ENCODE peak calls at places on chromosomes 1 and 21, in six cellular contexts. One of them, this sample, is unnamed.

GRCh38 chr1:35691080-35691479 is 27.6 kb downstream of the C1orf216 start:
- DNase-seq in GM12878: no peak
- DNase-seq in H1: no peak
- DNase-seq in GM12892: no peak
- DNase-seq in K562: no peak
- DNase-seq in HepG2: no peak
- DNase-seq in this sample: no peak

GRCh38 chr1:54806931-54807611 is 5.9 kb upstream of the TTC22 start:
- DNase-seq in HepG2: no peak
- DNase-seq in GM12892: no peak
- DNase-seq in H1: peak
- DNase-seq in GM12878: no peak
- DNase-seq in K562: no peak
- DNase-seq in this sample: no peak

GRCh38 chr1:241688940-241689368 is 36.9 kb downstream of the WDR64 start:
- DNase-seq in GM12892: no peak
- DNase-seq in GM12878: no peak
- DNase-seq in K562: peak
- DNase-seq in HepG2: no peak
- DNase-seq in H1: no peak
- DNase-seq in this sample: no peak

GRCh38 chr1:198605426-198605825 is 33.4 kb upstream of the PTPRC start:
- DNase-seq in GM12892: no peak
- DNase-seq in H1: no peak
- DNase-seq in HepG2: no peak
- DNase-seq in GM12878: no peak
- DNase-seq in K562: no peak
- DNase-seq in this sample: no peak

GRCh38 chr1:92797961-92798360 is 13.1 kb upstream of the EVI5 start:
- DNase-seq in HepG2: no peak
- DNase-seq in H1: no peak
- DNase-seq in GM12892: no peak
- DNase-seq in K562: no peak
- DNase-seq in GM12878: no peak
- DNase-seq in this sample: no peak

GRCh38 chr1:112444269-112444668 is 48.3 kb downstream of the CTTNBP2NL start:
- DNase-seq in K562: no peak
- DNase-seq in GM12878: no peak
- DNase-seq in GM12892: no peak
- DNase-seq in HepG2: no peak
- DNase-seq in H1: no peak
- DNase-seq in this sample: no peak

GRCh38 chr1:16612332-16613172 is 812 bp downstream of the NBPF1 start:
- DNase-seq in GM12878: no peak
- DNase-seq in K562: peak
- DNase-seq in H1: peak
- DNase-seq in HepG2: peak
- DNase-seq in GM12892: no peak
- DNase-seq in this sample: no peak

GRCh38 chr21:16534408-16535099 is 804.8 kb downstream of the USP25 start:
- DNase-seq in H1: no peak
- DNase-seq in GM12878: no peak
- DNase-seq in GM12892: no peak
- DNase-seq in HepG2: no peak
- DNase-seq in K562: no peak
- DNase-seq in this sample: no peak

GRCh38 chr1:1358433-1359201 is at the start of gene MXRA8:
- DNase-seq in GM12892: no peak
- DNase-seq in H1: peak
- DNase-seq in K562: peak
- DNase-seq in GM12878: no peak
- DNase-seq in HepG2: peak
- DNase-seq in this sample: no peak

GRCh38 chr1:26259578-26259977 is 20.3 kb upstream of the SH3BGRL3 start:
- DNase-seq in GM12892: no peak
- DNase-seq in K562: no peak
- DNase-seq in GM12878: no peak
- DNase-seq in H1: no peak
- DNase-seq in HepG2: no peak
- DNase-seq in this sample: no peak

GRCh38 chr1:17826165-17826488 is 71.0 kb downstream of the ACTL8 start:
- DNase-seq in K562: peak
- DNase-seq in GM12892: peak
- DNase-seq in H1: peak
- DNase-seq in HepG2: peak
- DNase-seq in GM12878: no peak
- DNase-seq in this sample: peak

GRCh38 chr1:157369808-157370521 is 182.3 kb downstream of the FCRL5 start:
- DNase-seq in H1: peak
- DNase-seq in HepG2: peak
- DNase-seq in K562: peak
- DNase-seq in GM12878: peak
- DNase-seq in GM12892: no peak
- DNase-seq in this sample: peak

GRCh38 chr1:230972855-230973271 is 5.8 kb downstream of the TTC13 start:
- DNase-seq in HepG2: peak
- DNase-seq in H1: no peak
- DNase-seq in GM12892: no peak
- DNase-seq in GM12878: peak
- DNase-seq in K562: no peak
- DNase-seq in this sample: peak

GRCh38 chr1:102085896-102086295 is 89.2 kb upstream of the OLFM3 start:
- DNase-seq in K562: no peak
- DNase-seq in HepG2: no peak
- DNase-seq in H1: no peak
- DNase-seq in GM12878: no peak
- DNase-seq in GM12892: no peak
- DNase-seq in this sample: no peak
- TF ChIP-seq TAF1 in K562: no peak
- TF ChIP-seq TAF1 in HepG2: no peak
- TF ChIP-seq TAF1 in H1: no peak
- TF ChIP-seq TAF1 in GM12878: no peak
- TF ChIP-seq TAF1 in GM12892: no peak
- TF ChIP-seq TAF1 in this sample: no peak

GRCh38 chr1:98048234-98048633 is 127.4 kb upstream of the DPYD start:
- DNase-seq in GM12892: no peak
- DNase-seq in GM12878: no peak
- DNase-seq in HepG2: peak
- DNase-seq in H1: peak
- DNase-seq in K562: peak
- DNase-seq in this sample: no peak

GRCh38 chr1:98044766-98045165 is 123.9 kb upstream of the DPYD start:
- DNase-seq in H1: peak
- DNase-seq in GM12892: no peak
- DNase-seq in GM12878: no peak
- DNase-seq in HepG2: no peak
- DNase-seq in K562: no peak
- DNase-seq in this sample: no peak

GRCh38 chr1:98046031-98046641 is 125.3 kb upstream of the DPYD start:
- DNase-seq in GM12892: no peak
- DNase-seq in H1: peak
- DNase-seq in K562: no peak
- DNase-seq in GM12878: no peak
- DNase-seq in HepG2: no peak
- DNase-seq in this sample: no peak

GRCh38 chr1:98044071-98044697 is 123.3 kb upstream of the DPYD start:
- DNase-seq in GM12878: no peak
- DNase-seq in HepG2: no peak
- DNase-seq in GM12892: no peak
- DNase-seq in K562: no peak
- DNase-seq in H1: peak
- DNase-seq in this sample: no peak

DNA sequence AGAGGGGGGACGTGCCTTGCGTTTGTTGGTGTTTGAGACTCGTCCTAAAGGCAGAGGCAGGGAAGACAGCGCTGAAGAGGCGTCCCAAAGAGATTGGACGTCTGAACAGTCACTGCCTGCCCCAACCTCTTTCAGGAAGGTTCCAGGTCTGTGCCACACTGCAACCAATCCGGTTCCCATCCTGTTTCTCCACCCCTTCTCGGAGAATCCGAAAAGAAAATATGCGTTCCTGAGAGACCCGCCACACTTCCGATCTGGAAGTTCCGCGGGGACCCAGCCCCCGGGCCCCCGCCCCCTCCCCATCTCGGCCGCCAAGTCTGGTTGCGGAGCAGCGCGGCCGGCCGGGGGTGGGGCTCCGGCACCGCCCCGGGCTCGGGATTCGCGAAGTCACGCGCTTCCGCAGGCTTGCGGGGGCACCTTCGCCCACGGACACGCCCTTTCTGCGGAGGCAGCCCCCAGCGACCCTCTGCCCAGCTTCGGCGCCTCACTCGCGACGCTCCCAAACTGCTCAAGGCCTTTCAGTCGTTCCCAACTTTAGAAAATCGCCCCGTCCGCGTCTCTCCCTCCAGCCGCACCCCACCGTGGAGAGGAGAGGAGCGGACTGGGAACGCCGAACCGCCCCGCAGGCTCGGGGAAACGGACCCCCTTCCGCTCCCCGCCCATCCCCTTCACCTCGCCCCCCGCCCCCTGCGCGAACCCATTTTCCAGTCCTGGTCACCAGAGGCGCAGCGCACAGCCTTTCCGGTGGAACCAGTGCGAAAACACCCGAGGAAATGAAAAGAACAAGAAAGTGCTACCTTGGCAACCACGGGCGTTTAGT is 124.6 kb upstream of the DPYD start:
- DNase-seq in GM12878: no peak
- DNase-seq in GM12892: no peak
- DNase-seq in HepG2: no peak
- DNase-seq in K562: no peak
- DNase-seq in H1: peak
- DNase-seq in this sample: no peak
- TF ChIP-seq POLR2A in GM12878: no peak
- TF ChIP-seq POLR2A in GM12892: no peak
- TF ChIP-seq POLR2A in HepG2: no peak
- TF ChIP-seq POLR2A in K562: no peak
- TF ChIP-seq POLR2A in H1: no peak
- TF ChIP-seq POLR2A in this sample: no peak

DNA sequence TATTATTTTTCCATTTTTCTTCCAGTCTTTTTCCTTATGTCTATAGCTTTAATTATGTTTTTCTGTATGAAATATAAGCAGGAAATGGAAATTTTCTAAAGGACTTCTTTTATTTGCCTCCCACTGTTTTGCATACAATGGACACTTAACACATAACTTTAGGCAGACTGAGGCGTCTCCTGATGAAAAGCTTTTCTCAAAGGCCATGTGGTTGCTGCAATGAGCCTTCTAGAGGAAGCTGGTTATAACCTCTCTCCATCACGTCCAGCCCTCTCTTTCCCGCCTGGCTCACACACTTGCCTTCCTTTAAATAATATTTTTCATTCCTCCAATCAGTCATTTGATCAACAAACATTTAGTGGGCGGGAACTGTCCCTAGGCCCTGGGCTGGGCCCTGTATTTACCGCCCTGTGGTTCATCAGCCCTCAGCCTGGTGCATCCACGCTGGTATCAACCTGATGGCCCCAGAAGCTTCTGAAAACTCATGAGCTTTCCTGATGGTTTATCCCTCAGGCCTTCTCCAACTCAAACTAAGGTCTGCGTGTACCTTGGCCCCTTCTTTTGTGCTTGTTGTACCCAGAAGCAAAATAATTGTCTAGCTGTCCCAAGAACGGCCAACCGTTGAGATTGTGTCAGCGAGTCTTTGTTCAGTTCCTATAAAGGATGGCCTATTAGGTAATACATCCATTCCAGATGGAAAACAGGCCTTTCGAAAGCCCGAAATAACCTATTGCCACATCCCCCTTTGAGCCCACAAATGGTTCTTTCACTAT is 75.3 kb upstream of the LYST start:
- DNase-seq in K562: no peak
- DNase-seq in GM12878: no peak
- DNase-seq in HepG2: peak
- DNase-seq in H1: no peak
- DNase-seq in GM12892: no peak
- DNase-seq in this sample: no peak
- TF ChIP-seq TAF1 in K562: no peak
- TF ChIP-seq TAF1 in GM12878: no peak
- TF ChIP-seq TAF1 in HepG2: no peak
- TF ChIP-seq TAF1 in H1: no peak
- TF ChIP-seq TAF1 in GM12892: no peak
- TF ChIP-seq TAF1 in this sample: no peak

GRCh38 chr1:114716304-114717158 is at the start of gene NRAS:
- DNase-seq in HepG2: peak
- DNase-seq in GM12878: peak
- DNase-seq in K562: peak
- DNase-seq in GM12892: peak
- DNase-seq in H1: peak
- DNase-seq in this sample: peak
- TF ChIP-seq POLR2A in HepG2: peak
- TF ChIP-seq POLR2A in GM12878: peak
- TF ChIP-seq POLR2A in K562: peak
- TF ChIP-seq POLR2A in GM12892: peak
- TF ChIP-seq POLR2A in H1: peak
- TF ChIP-seq POLR2A in this sample: peak

DNA sequence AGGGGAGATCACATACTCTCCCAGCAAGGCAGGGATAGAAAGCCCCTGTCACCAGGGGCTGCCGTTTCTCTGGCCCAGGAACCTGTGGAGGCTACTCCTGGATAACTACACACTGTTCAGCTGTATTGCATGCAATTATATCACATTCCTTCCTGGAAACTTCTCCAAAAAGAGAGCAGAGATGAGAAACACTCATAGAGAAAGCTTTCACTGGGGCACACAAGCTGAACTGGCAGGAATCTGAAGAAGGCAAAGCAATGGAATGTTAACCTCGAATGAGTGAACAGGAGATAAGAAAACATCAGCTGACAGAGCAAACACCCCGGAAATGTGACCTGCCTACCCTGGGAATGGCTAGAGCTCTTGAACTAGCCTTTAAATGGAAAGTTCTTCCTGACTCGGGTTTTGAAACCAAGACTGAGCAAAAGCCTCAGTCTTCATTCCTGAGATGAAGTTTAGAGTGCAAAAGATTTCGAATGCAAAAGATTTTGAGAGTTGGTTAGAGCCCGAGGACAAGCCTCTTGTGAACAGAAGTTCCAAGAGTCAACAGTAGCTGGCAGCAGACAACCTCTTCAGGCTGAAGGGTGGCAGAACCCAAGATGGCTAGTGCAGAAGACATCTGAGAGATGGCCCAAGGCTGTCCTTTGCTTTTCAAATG is 32.3 kb downstream of the CCN1 start:
- DNase-seq in HepG2: peak
- DNase-seq in K562: peak
- DNase-seq in GM12878: no peak
- DNase-seq in GM12892: no peak
- DNase-seq in H1: no peak
- DNase-seq in this sample: peak
- TF ChIP-seq TAF1 in HepG2: no peak
- TF ChIP-seq TAF1 in K562: no peak
- TF ChIP-seq TAF1 in GM12878: no peak
- TF ChIP-seq TAF1 in GM12892: no peak
- TF ChIP-seq TAF1 in H1: no peak
- TF ChIP-seq TAF1 in this sample: no peak

This sample was measured in GM12891.